ENCODE peak calls at places on chromosomes 7 and 10, in six cellular contexts. K, F, P, T, Z and V are unnamed samples.

GRCh38 chr7:139680676-139681462 is 96.9 kb downstream of the HIPK2 start:
- DNase-seq in T (peak), P (no peak), F (no peak), K (peak), Z (no peak), V (no peak)

GRCh38 chr7:132576723-132577089 is 436 bp upstream of the PLXNA4 start:
- DNase-seq in P (no peak), T (no peak), Z (no peak), K (no peak), F (no peak), V (no peak)

GRCh38 chr7:151801291-151801690 is 75.6 kb downstream of the PRKAG2 start:
- DNase-seq in Z (no peak), K (no peak), P (no peak), F (no peak), T (no peak), V (no peak)

GRCh38 chr10:99372546-99373271 is 43.6 kb downstream of the CNNM1 start:
- DNase-seq in K (no peak), Z (no peak), P (peak), F (no peak), T (no peak), V (no peak)

GRCh38 chr10:22712959-22713852 is 1.2 kb downstream of the PIP4K2A start:
- DNase-seq in F (no peak), K (peak), Z (no peak), P (peak), T (no peak), V (no peak)

GRCh38 chr7:104272767-104273384 is 55.5 kb upstream of the LHFPL3 start:
- DNase-seq in T (peak), F (no peak), K (peak), P (peak), Z (no peak), V (peak)

GRCh38 chr10:110522365-110522988 is 24.8 kb downstream of the DUSP5 start:
- DNase-seq in F (no peak), Z (no peak), T (no peak), K (no peak), P (peak), V (no peak)

GRCh38 chr7:83486536-83486935 is 162.4 kb downstream of the SEMA3E start:
- DNase-seq in K (no peak), Z (no peak), F (no peak), P (no peak), T (no peak), V (no peak)

GRCh38 chr10:99579971-99580370 is 40.3 kb downstream of the SLC25A28 start:
- DNase-seq in Z (no peak), K (no peak), P (no peak), T (no peak), F (no peak), V (no peak)

GRCh38 chr10:75718996-75719395 is 287.6 kb downstream of the LRMDA start:
- DNase-seq in P (no peak), Z (no peak), F (no peak), K (no peak), T (no peak), V (no peak)

GRCh38 chr10:71543608-71544158 is 147.0 kb downstream of the CDH23 start:
- DNase-seq in F (no peak), T (no peak), Z (no peak), K (no peak), P (no peak), V (no peak)

GRCh38 chr7:64312826-64313225 is 935 bp upstream of the ZNF736 start:
- DNase-seq in T (no peak), K (no peak), Z (no peak), P (no peak), F (no peak), V (no peak)

GRCh38 chr7:23472974-23473847 is 2.9 kb upstream of the IGF2BP3 start:
- DNase-seq in P (peak), Z (peak), T (no peak), K (no peak), F (no peak), V (no peak)

GRCh38 chr10:4946349-4946717 is 16.9 kb upstream of the AKR1C1 start:
- DNase-seq in T (no peak), Z (no peak), K (no peak), F (no peak), P (no peak), V (no peak)

GRCh38 chr7:70710011-70710480 is 421.9 kb upstream of the GALNT17 start:
- DNase-seq in K (no peak), Z (no peak), P (no peak), T (no peak), F (peak), V (no peak)

GRCh38 chr7:157153260-157153659 is 14.5 kb downstream of the UBE3C start:
- DNase-seq in T (no peak), Z (no peak), F (no peak), K (no peak), P (no peak), V (no peak)

GRCh38 chr10:28137907-28138880 is 139.3 kb upstream of the ODAD2 start:
- DNase-seq in P (no peak), K (no peak), Z (no peak), F (no peak), T (peak), V (no peak)

GRCh38 chr10:132691711-132692153 is 94.2 kb downstream of the NKX6-2 start:
- DNase-seq in K (no peak), P (no peak), T (no peak), F (no peak), Z (no peak), V (no peak)

GRCh38 chr10:117543999-117544728 is 1.6 kb downstream of the EMX2 start:
- DNase-seq in T (no peak), K (no peak), F (no peak), P (no peak), Z (no peak), V (no peak)

GRCh38 chr10:43254881-43255643 is 11.8 kb downstream of the RASGEF1A start:
- DNase-seq in P (no peak), K (no peak), T (no peak), Z (no peak), F (no peak), V (no peak)

GRCh38 chr10:129761981-129762956 is 201.8 kb downstream of the EBF3 start:
- DNase-seq in P (no peak), K (no peak), T (no peak), Z (peak), F (no peak), V (no peak)

GRCh38 chr7:101598422-101598957 is 30.6 kb downstream of the MYL10 start:
- DNase-seq in P (peak), K (no peak), Z (no peak), F (no peak), T (peak), V (no peak)

GRCh38 chr10:117448840-117449239 is 73.6 kb upstream of the PDZD8 start:
- DNase-seq in P (no peak), K (no peak), F (no peak), Z (no peak), T (no peak), V (no peak)

GRCh38 chr10:21203473-21204107 is 306.5 kb upstream of the NEBL start:
- DNase-seq in T (no peak), Z (no peak), F (no peak), P (no peak), K (no peak), V (no peak)

GRCh38 chr10:71272122-71272771 is 46.8 kb upstream of the SLC29A3 start:
- DNase-seq in K (no peak), P (no peak), F (no peak), Z (no peak), T (no peak), V (no peak)

GRCh38 chr10:75709245-75709644 is 277.8 kb downstream of the LRMDA start:
- DNase-seq in F (no peak), K (no peak), Z (no peak), T (no peak), P (no peak), V (no peak)

GRCh38 chr7:73341877-73342276 is 13.9 kb downstream of the FKBP6 start:
- DNase-seq in Z (no peak), T (peak), P (peak), F (no peak), K (peak), V (no peak)

GRCh38 chr7:70347880-70348279 is 749.6 kb downstream of the AUTS2 start:
- DNase-seq in P (no peak), Z (no peak), K (no peak), T (no peak), F (peak), V (no peak)

GRCh38 chr7:38367301-38367700 is 93.9 kb upstream of the TARP start:
- DNase-seq in P (no peak), Z (no peak), T (no peak), K (no peak), F (peak), V (no peak)

GRCh38 chr7:158078161-158078910 is 509.3 kb downstream of the PTPRN2 start:
- DNase-seq in Z (no peak), P (no peak), F (no peak), K (no peak), T (no peak), V (no peak)

DNA sequence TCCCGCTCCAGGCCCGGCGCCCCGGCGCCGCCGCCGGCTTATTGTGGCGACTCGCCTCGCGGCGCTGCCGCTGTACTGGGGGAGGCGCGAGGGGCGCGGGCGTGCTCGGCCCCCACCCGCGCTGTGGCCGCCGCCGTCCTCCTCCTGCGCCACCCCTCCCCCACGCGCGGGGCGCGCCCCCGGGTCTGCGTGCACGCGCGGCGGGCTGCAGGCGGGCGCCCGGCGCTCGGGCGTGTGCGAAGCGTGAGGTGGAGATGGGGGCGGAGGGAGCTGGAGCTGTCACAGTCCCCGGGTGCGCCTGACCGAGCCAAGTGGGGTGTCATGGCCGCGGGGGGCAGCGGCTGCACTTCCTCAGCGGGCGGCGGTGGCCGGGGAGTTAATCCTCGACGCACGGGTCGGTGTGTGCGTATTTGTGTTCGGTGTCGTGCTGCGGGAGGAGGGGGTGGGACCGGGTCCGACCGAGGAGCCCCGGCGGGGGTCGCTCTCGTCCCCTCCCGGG is 672 bp downstream of the LCOR start:
- DNase-seq in K (no peak), P (peak), F (no peak), Z (peak), T (peak), V (peak)
- H3K9ac ChIP-seq in K (peak), P (peak), F (peak), Z (peak), T (peak), V (peak)

DNA sequence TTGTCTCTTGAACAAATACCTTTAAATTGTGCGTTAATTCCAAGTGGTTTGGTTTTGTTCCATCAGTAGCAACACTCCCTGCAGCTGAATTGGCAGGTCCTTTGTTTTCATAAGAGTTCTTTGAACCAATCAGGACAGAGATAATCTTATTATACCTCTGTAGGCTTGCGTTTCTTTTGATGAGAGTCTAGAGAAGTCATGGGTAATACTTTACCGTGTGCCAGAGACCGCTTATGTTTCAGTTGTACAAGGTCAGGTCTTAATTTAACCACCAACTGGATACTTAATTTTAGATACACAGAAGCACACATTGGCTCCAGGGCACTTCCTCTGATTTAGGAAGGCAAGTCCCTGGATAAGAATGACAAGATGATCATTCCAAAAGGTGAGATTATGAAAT is at the start of gene ASB15:
- DNase-seq in F (no peak), K (no peak), Z (no peak), P (no peak), T (no peak), V (no peak)
- TF ChIP-seq ZNF274 in F (no peak), K (no peak), Z (no peak), P (no peak), T (no peak), V (no peak)

DNA sequence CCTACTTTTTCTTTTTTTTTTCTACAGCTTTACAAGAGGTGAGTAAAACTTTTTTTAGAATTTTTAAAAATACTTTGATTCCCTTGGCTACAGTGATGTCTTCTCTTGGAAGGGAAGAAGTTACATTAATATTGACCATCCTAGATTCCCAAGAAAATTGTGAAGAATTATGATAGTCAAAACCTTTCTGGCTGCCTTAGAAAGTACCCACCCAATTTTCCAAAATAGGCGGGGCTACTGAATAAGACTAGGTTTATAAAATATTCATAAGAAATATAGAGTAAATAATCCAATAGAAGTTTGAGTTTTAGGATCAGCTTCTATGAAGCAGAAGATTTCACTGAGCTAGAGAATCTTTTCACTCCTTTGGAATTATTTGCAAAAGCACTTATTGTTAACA is 3.0 kb downstream of the COL1A2 start:
- DNase-seq in T (no peak), P (no peak), Z (no peak), K (no peak), F (no peak), V (no peak)
- H3K4me3 ChIP-seq in T (no peak), P (no peak), Z (no peak), K (no peak), F (no peak), V (no peak)

GRCh38 chr10:63236113-63236935 is 103.2 kb downstream of the NRBF2 start:
- DNase-seq in P (peak), Z (no peak), F (no peak), K (no peak), T (peak), V (no peak)
- H3K9ac ChIP-seq in P (no peak), Z (no peak), F (no peak), K (no peak), T (peak), V (no peak)

DNA sequence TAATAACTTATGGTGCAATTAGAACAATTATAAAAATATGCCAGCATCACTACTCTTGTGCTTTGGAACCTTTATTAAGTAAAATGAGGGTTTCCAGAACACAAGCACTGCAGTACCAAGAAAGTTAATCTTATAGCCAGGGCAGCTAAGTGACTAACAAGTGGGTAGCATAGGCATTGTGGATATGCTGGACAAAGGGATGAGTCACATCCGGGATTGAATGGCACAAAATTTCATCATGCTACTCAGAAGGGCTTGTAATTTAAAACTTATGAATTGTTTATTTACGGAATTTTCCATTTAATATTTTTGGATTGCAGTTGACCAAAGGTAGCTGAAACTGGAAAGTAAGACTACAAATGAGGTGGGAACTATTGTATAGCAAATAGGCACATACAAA is 250.6 kb downstream of the C7orf25 start:
- DNase-seq in Z (no peak), F (no peak), K (no peak), T (peak), P (no peak), V (no peak)
- TF ChIP-seq ZNF274 in Z (no peak), F (no peak), K (no peak), T (no peak), P (no peak), V (no peak)

GRCh38 chr7:100220833-100221718 is 1.3 kb downstream of the PVRIG start:
- DNase-seq in T (no peak), P (no peak), K (no peak), F (peak), Z (no peak), V (no peak)

GRCh38 chr7:100219271-100219737 is 445 bp upstream of the PVRIG start:
- DNase-seq in K (no peak), T (no peak), P (no peak), Z (no peak), F (no peak), V (no peak)

GRCh38 chr7:100222445-100223132 is 2.8 kb downstream of the PVRIG start:
- DNase-seq in T (no peak), F (no peak), Z (no peak), K (no peak), P (no peak), V (no peak)

DNA sequence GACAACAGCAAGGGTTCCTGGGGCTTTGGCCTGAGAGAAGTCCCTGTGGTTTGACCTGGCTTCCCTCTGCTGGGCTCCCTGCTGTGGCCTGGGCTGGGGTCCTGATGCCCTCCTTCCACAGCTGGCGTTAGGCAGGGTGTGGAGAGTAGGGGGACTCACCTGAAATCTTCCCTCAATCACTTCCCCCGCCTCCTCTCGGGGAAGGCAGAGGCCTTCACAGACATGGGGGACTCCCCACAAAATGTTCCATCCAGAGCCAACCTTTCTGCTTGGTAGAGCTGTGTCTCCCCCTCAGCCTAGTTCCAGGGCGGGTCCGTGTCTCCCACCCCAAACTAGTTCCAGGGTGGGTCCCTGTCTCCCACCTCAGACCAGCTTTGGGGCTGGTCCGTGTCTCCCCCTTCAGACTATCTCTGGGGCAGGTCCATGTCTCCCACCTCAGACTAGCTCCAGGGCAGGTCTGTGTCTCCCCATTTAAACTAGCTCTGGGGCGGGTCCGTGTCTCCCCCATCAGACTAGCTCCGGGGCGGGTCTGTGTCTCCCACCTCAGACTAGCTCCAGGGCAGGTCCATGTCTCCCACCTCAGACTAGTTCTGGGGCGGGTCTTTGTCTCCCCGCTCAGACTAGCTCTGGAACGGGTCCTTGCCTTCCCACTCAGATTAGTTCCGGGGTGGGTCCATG is 2.2 kb downstream of the PVRIG start:
- DNase-seq in Z (no peak), F (no peak), P (no peak), K (no peak), T (no peak), V (no peak)
- H3K4me3 ChIP-seq in Z (no peak), F (peak), P (no peak), K (no peak), T (no peak), V (no peak)